ENCODE peak calls at places on chromosomes 6 and 20, in seven cellular contexts. B, C, Y, U, M, J and X are unnamed samples.

GRCh38 chr6:70657706-70658105 is 10.0 kb upstream of the SMAP1 start:
- DNase-seq in B (no peak), C (no peak), Y (no peak), U (no peak), M (no peak), J (no peak), X (no peak)

GRCh38 chr6:52307900-52308372 is 23.4 kb upstream of the MCM3 start:
- DNase-seq in B (no peak), C (no peak), Y (no peak), U (no peak), M (no peak), J (no peak), X (no peak)

GRCh38 chr6:113969888-113970807 is 800 bp downstream of the HDAC2 start:
- DNase-seq in B (peak), C (peak), Y (peak), U (peak), M (peak), J (peak), X (peak)

GRCh38 chr6:139250296-139251274 is 41.2 kb downstream of the TXLNB start:
- DNase-seq in B (peak), C (no peak), Y (peak), U (peak), M (peak), J (peak), X (peak)

GRCh38 chr6:147406783-147407182 is 101.7 kb upstream of the SAMD5 start:
- DNase-seq in B (no peak), C (no peak), Y (no peak), U (no peak), M (no peak), J (no peak), X (no peak)

GRCh38 chr6:128743974-128744765 is 138.8 kb upstream of the LAMA2 start:
- DNase-seq in B (no peak), C (no peak), Y (no peak), U (no peak), M (no peak), J (no peak), X (no peak)

GRCh38 chr6:87230801-87231200 is 75.4 kb downstream of the ZNF292 start:
- DNase-seq in B (no peak), C (no peak), Y (no peak), U (no peak), M (peak), J (no peak), X (no peak)

GRCh38 chr6:149176971-149177667 is 140.4 kb upstream of the TAB2 start:
- DNase-seq in B (no peak), C (no peak), Y (no peak), U (no peak), M (no peak), J (no peak), X (no peak)

GRCh38 chr20:52150440-52151258 is 40.9 kb downstream of the ZFP64 start:
- DNase-seq in B (no peak), C (no peak), Y (peak), U (no peak), M (peak), J (peak), X (peak)

GRCh38 chr20:41059236-41059635 is 30.6 kb downstream of the TOP1 start:
- DNase-seq in B (no peak), C (no peak), Y (no peak), U (no peak), M (no peak), J (no peak), X (no peak)

GRCh38 chr6:43990627-43991619 is 136.3 kb downstream of the MRPL14 start:
- DNase-seq in B (peak), C (no peak), Y (peak), U (no peak), M (peak), J (peak), X (peak)

GRCh38 chr6:123668965-123669591 is 32.3 kb upstream of the TRDN start:
- DNase-seq in B (no peak), C (no peak), Y (no peak), U (no peak), M (no peak), J (no peak), X (peak)

GRCh38 chr20:31669876-31670275 is 32.2 kb downstream of the COX4I2 start:
- DNase-seq in B (no peak), C (no peak), Y (no peak), U (no peak), M (no peak), J (no peak), X (no peak)

GRCh38 chr6:133467231-133467981 is 226.2 kb downstream of the EYA4 start:
- DNase-seq in B (no peak), C (no peak), Y (no peak), U (no peak), M (peak), J (no peak), X (no peak)

GRCh38 chr6:69866351-69867074 is at the start of gene COL19A1:
- DNase-seq in B (peak), C (no peak), Y (peak), U (no peak), M (no peak), J (no peak), X (no peak)

GRCh38 chr6:163906006-163906710 is 491.6 kb downstream of the QKI start:
- DNase-seq in B (no peak), C (no peak), Y (no peak), U (no peak), M (no peak), J (no peak), X (no peak)

GRCh38 chr20:25865715-25866656 is 169.3 kb upstream of the ZNF337 start:
- DNase-seq in B (peak), C (peak), Y (peak), U (peak), M (peak), J (peak), X (peak)

GRCh38 chr6:40832691-40833090 is 206.3 kb downstream of the UNC5CL start:
- DNase-seq in B (no peak), C (no peak), Y (no peak), U (no peak), M (no peak), J (no peak), X (no peak)

GRCh38 chr6:123812621-123813020 is 9.0 kb downstream of the NKAIN2 start:
- DNase-seq in B (no peak), C (no peak), Y (no peak), U (no peak), M (no peak), J (no peak), X (no peak)

GRCh38 chr6:169200931-169201514 is 52.6 kb downstream of the THBS2 start:
- DNase-seq in B (no peak), C (peak), Y (no peak), U (no peak), M (no peak), J (peak), X (no peak)

GRCh38 chr20:15895560-15896084 is 677.6 kb downstream of the KIF16B start:
- DNase-seq in B (no peak), C (no peak), Y (no peak), U (no peak), M (no peak), J (no peak), X (no peak)

GRCh38 chr6:123830110-123830509 is 26.4 kb downstream of the NKAIN2 start:
- DNase-seq in B (no peak), C (no peak), Y (no peak), U (no peak), M (no peak), J (no peak), X (no peak)

GRCh38 chr6:83546636-83547035 is 34.3 kb downstream of the PRSS35 start:
- DNase-seq in B (no peak), C (no peak), Y (no peak), U (no peak), M (no peak), J (no peak), X (no peak)
- H3K4me3 ChIP-seq in B (no peak), C (no peak), Y (no peak), U (no peak), M (no peak), J (no peak), X (no peak)

GRCh38 chr6:159168536-159169192 is 536 bp upstream of the FNDC1 start:
- DNase-seq in B (no peak), C (peak), Y (peak), U (peak), M (peak), J (peak), X (peak)
- TF ChIP-seq CTCF in B (no peak), C (no peak), Y (no peak), U (peak), M (peak), J (peak), X (peak)

GRCh38 chr20:63699466-63700198 is 3.2 kb downstream of the TNFRSF6B start:
- DNase-seq in B (peak), C (no peak), Y (no peak), U (peak), M (no peak), J (no peak), X (no peak)
- H3K4me3 ChIP-seq in B (no peak), C (no peak), Y (no peak), U (no peak), M (no peak), J (no peak), X (no peak)

GRCh38 chr20:11585752-11586352 is 331.8 kb upstream of the BTBD3 start:
- DNase-seq in B (no peak), C (no peak), Y (no peak), U (no peak), M (peak), J (peak), X (peak)
- TF ChIP-seq CTCF in B (no peak), C (no peak), Y (no peak), U (no peak), M (peak), J (peak), X (peak)

DNA sequence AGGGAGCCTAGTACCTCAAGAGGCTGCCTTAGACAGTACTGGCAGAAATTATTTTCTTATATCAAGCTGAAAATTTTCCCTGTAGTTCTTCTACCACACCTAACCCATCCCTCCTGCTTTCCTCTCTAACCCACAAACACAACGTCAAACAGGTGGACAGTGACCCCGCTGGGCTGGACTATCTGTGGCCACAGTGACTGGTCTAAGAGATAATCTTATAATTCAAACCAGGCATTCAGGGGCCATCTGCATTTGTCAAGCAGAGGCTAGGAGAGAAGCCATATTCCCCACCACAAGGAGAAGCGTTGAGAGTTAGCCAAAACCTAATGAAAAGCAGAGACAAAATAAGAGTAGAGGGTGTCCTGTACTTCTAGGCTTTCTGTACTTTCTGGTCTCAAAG is 8.2 kb downstream of the HDDC2 start:
- DNase-seq in B (no peak), C (no peak), Y (no peak), U (no peak), M (no peak), J (no peak), X (no peak)
- H3K4me3 ChIP-seq in B (no peak), C (no peak), Y (no peak), U (no peak), M (no peak), J (no peak), X (no peak)